ENCODE peak calls at places on chromosomes 7 and 10, in eight cellular contexts. Q, E, F, Y, N, Z, I and R are unnamed samples.

GRCh38 chr7:45048748-45049147 is 40.0 kb downstream of the NACAD start:
- DNase-seq in Q (no peak), E (no peak), F (peak; percentile 1), Y (no peak), N (no peak), Z (no peak), I (peak; percentile 39), R (no peak)

GRCh38 chr10:86104156-86104555 is 262.4 kb downstream of the GRID1 start:
- DNase-seq in Q (no peak), E (no peak), F (peak; percentile 26), Y (no peak), N (no peak), Z (no peak), I (no peak), R (no peak)

GRCh38 chr10:3886666-3887251 is 101.8 kb upstream of the KLF6 start:
- DNase-seq in Q (peak; percentile 65), E (no peak), F (no peak), Y (no peak), N (no peak), Z (peak; percentile 88), I (peak; percentile 98), R (peak; percentile 78)

GRCh38 chr10:62830577-62831122 is 14.5 kb upstream of the EGR2 start:
- DNase-seq in Q (no peak), E (no peak), F (no peak), Y (no peak), N (no peak), Z (peak; percentile 17), I (peak; percentile 19), R (no peak)

GRCh38 chr10:122204691-122205489 is 66.2 kb upstream of the BTBD16 start:
- DNase-seq in Q (no peak), E (no peak), F (no peak), Y (no peak), N (no peak), Z (no peak), I (no peak), R (no peak)

GRCh38 chr10:27192284-27192683 is 37.1 kb downstream of the MASTL start:
- DNase-seq in Q (peak; percentile 81), E (no peak), F (no peak), Y (no peak), N (no peak), Z (peak; percentile 86), I (peak; percentile 94), R (peak; percentile 63)

GRCh38 chr7:26580666-26581065 is 283.7 kb downstream of the SKAP2 start:
- DNase-seq in Q (no peak), E (no peak), F (no peak), Y (no peak), N (no peak), Z (no peak), I (no peak), R (no peak)

GRCh38 chr10:8618834-8619233 is 564.3 kb downstream of the GATA3 start:
- DNase-seq in Q (no peak), E (no peak), F (no peak), Y (no peak), N (no peak), Z (no peak), I (peak; percentile 21), R (no peak)

GRCh38 chr10:22605168-22605567 is 109.2 kb downstream of the PIP4K2A start:
- DNase-seq in Q (no peak), E (no peak), F (no peak), Y (no peak), N (no peak), Z (peak; percentile 84), I (peak; percentile 89), R (no peak)

GRCh38 chr7:140674899-140675701 is 2.4 kb downstream of the ADCK2 start:
- DNase-seq in Q (peak; percentile 87), E (no peak), F (no peak), Y (no peak), N (no peak), Z (peak; percentile 75), I (peak; percentile 41), R (no peak)

GRCh38 chr7:47757946-47758371 is 176.0 kb upstream of the TNS3 start:
- DNase-seq in Q (peak; percentile 55), E (peak; percentile 88), F (peak; percentile 95), Y (no peak), N (no peak), Z (peak; percentile 94), I (peak; percentile 92), R (peak; percentile 33)

GRCh38 chr10:26799342-26799741 is 61.4 kb downstream of the ABI1 start:
- DNase-seq in Q (no peak), E (no peak), F (no peak), Y (no peak), N (peak; percentile 48), Z (no peak), I (no peak), R (no peak)

GRCh38 chr10:112502536-112502935 is 55.5 kb downstream of the VTI1A start:
- DNase-seq in Q (no peak), E (no peak), F (no peak), Y (no peak), N (no peak), Z (no peak), I (no peak), R (no peak)

GRCh38 chr10:33209777-33210176 is 124.7 kb downstream of the NRP1 start:
- DNase-seq in Q (no peak), E (no peak), F (no peak), Y (no peak), N (no peak), Z (no peak), I (no peak), R (no peak)

GRCh38 chr7:138954545-138955475 is 26.4 kb downstream of the KIAA1549 start:
- DNase-seq in Q (no peak), E (no peak), F (no peak), Y (no peak), N (no peak), Z (no peak), I (no peak), R (no peak)

GRCh38 chr7:100655908-100656674 is at the start of gene ACTL6B:
- DNase-seq in Q (peak; percentile 72), E (no peak), F (no peak), Y (peak; percentile 47), N (peak; percentile 66), Z (no peak), I (no peak), R (no peak)

DNA sequence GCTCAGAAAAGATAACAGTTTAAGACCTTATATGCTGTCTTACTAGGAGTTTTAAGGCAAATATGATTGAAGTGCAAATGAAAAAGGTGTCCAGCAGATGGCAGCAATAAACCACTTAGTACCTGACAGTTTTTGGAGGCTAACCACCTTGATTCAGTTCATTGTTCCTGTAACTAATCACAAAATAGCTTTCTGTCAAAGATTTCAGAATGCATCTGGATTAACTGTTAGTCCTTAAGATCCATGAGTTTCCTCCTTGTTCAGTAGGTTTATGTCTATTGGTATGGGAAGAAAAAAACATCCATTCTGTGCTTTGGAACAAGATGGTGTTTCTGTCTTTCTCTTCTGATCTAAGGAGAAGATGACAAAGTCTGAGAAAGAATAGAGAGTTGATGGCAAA is 46.6 kb downstream of the CCSER2 start:
- DNase-seq in Q (peak; percentile 26), E (peak; percentile 26), F (no peak), Y (peak; percentile 24), N (peak; percentile 61), Z (peak; percentile 53), I (peak; percentile 52), R (peak; percentile 34)
- TF ChIP-seq CTCF in Q (peak; percentile 50), E (no peak), F (peak; percentile 62), Y (peak; percentile 68), N (peak; percentile 85), Z (peak; percentile 69), I (peak; percentile 52), R (peak; percentile 72)

GRCh38 chr7:150417239-150417638 is 33.2 kb upstream of the GIMAP8 start:
- DNase-seq in Q (no peak), E (no peak), F (peak; percentile 12), Y (no peak), N (no peak), Z (no peak), I (no peak), R (no peak)

GRCh38 chr7:150420242-150420641 is 30.2 kb upstream of the GIMAP8 start:
- DNase-seq in Q (no peak), E (no peak), F (peak; percentile 21), Y (no peak), N (no peak), Z (no peak), I (no peak), R (no peak)

GRCh38 chr7:150415161-150416160 is 35.0 kb upstream of the GIMAP8 start:
- DNase-seq in Q (no peak), E (no peak), F (peak; percentile 24), Y (no peak), N (no peak), Z (no peak), I (no peak), R (no peak)

GRCh38 chr7:150420987-150421674 is 29.3 kb upstream of the GIMAP8 start:
- DNase-seq in Q (peak; percentile 79), E (peak; percentile 73), F (peak; percentile 78), Y (peak; percentile 88), N (peak; percentile 94), Z (peak; percentile 66), I (peak; percentile 57), R (peak; percentile 27)

DNA sequence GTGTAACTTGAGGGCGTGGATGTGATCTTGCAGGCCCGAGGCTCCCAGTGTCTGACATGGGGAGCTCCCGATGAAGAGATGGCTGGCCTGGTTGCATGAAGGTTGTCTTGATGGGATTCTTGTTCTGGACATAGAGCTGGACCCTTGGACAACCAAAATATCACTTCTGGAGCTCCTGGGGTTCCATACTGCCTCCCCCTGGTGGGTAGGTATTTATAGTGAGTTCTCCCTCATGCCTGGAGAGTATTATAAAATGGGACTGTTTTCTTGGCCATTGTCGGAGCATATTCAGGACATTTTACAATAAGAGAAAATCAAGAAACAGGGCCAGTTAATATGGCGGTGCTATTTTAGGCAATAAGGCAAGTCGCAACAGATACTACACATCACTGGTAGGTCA is 32.6 kb upstream of the GIMAP8 start:
- DNase-seq in Q (no peak), E (no peak), F (peak; percentile 43), Y (no peak), N (no peak), Z (no peak), I (no peak), R (no peak)
- TF ChIP-seq CTCF in Q (no peak), E (no peak), F (no peak), Y (no peak), N (peak; percentile 20), Z (no peak), I (no peak), R (peak; percentile 2)

GRCh38 chr7:28205505-28205904 is 24.9 kb upstream of the JAZF1 start:
- DNase-seq in Q (no peak), E (no peak), F (no peak), Y (no peak), N (no peak), Z (no peak), I (no peak), R (no peak)
- TF ChIP-seq CTCF in Q (no peak), E (no peak), F (no peak), Y (no peak), N (no peak), Z (no peak), I (no peak), R (no peak)

GRCh38 chr7:37657798-37658197 is 25.8 kb upstream of the GPR141 start:
- DNase-seq in Q (no peak), E (no peak), F (no peak), Y (peak; percentile 29), N (no peak), Z (no peak), I (no peak), R (no peak)

GRCh38 chr7:37660614-37661013 is 23.0 kb upstream of the GPR141 start:
- DNase-seq in Q (no peak), E (no peak), F (no peak), Y (no peak), N (no peak), Z (no peak), I (no peak), R (no peak)

GRCh38 chr7:37659971-37660370 is 23.6 kb upstream of the GPR141 start:
- DNase-seq in Q (no peak), E (no peak), F (no peak), Y (no peak), N (no peak), Z (no peak), I (no peak), R (no peak)

GRCh38 chr7:37656913-37657530 is 26.5 kb upstream of the GPR141 start:
- DNase-seq in Q (no peak), E (no peak), F (no peak), Y (no peak), N (no peak), Z (no peak), I (no peak), R (no peak)
- TF ChIP-seq CTCF in Q (no peak), E (no peak), F (no peak), Y (no peak), N (no peak), Z (no peak), I (no peak), R (no peak)